ENCODE peak calls at places on chromosomes 5 and 9, in six cellular contexts. O is neuronal stem cell, L is mesenchymal stem cell, F is H9, I is H1, N is IMR-90. P is an unnamed sample.

GRCh38 chr9:110650261-110650660 is 18.3 kb upstream of the MUSK start:
- DNase-seq in N (peak), O (no peak), I (no peak), L (peak), F (no peak), P (no peak)

GRCh38 chr5:124651663-124652513 is 94.6 kb downstream of the ZNF608 start:
- DNase-seq in L (peak), I (no peak), O (peak), N (no peak), F (peak), P (peak)

GRCh38 chr5:175821790-175822211 is 49.6 kb upstream of the CPLX2 start:
- DNase-seq in I (no peak), L (no peak), N (no peak), O (no peak), F (no peak), P (no peak)

GRCh38 chr9:14428781-14429230 is 114.9 kb upstream of the NFIB start:
- DNase-seq in N (peak), F (peak), O (peak), I (peak), L (peak), P (peak)

GRCh38 chr5:75277463-75277862 is 40.8 kb upstream of the ANKRD31 start:
- DNase-seq in F (no peak), I (no peak), L (no peak), O (no peak), N (no peak), P (peak)

GRCh38 chr9:5838884-5839571 is 6.1 kb upstream of the ERMP1 start:
- DNase-seq in F (peak), O (no peak), N (peak), L (peak), I (no peak), P (peak)

GRCh38 chr9:128913995-128914772 is 6.6 kb upstream of the PHYHD1 start:
- DNase-seq in N (no peak), I (no peak), O (no peak), L (no peak), F (no peak), P (no peak)

GRCh38 chr9:97980918-97981827 is 2.0 kb upstream of the ANP32B start:
- DNase-seq in O (no peak), F (no peak), N (no peak), I (no peak), L (no peak), P (peak)

GRCh38 chr9:131693651-131694597 is 46.0 kb downstream of the RAPGEF1 start:
- DNase-seq in F (no peak), N (no peak), I (no peak), O (no peak), L (no peak), P (peak)

GRCh38 chr9:36137392-36138004 is 965 bp downstream of the GLIPR2 start:
- DNase-seq in F (no peak), N (peak), O (no peak), L (peak), I (no peak), P (peak)

GRCh38 chr5:66805514-66806430 is 209.6 kb downstream of the MAST4 start:
- DNase-seq in F (no peak), L (no peak), O (no peak), N (no peak), I (no peak), P (no peak)

GRCh38 chr9:133842174-133842573 is 104.0 kb upstream of the SARDH start:
- DNase-seq in F (peak), N (no peak), O (no peak), I (no peak), L (no peak), P (peak)

GRCh38 chr9:6149315-6149714 is 66.3 kb upstream of the IL33 start:
- DNase-seq in L (no peak), F (no peak), I (no peak), N (no peak), O (no peak), P (no peak)

GRCh38 chr5:138282918-138283742 is 8.7 kb upstream of the GFRA3 start:
- DNase-seq in N (peak), F (peak), O (peak), I (no peak), L (peak), P (peak)

GRCh38 chr5:153067869-153068268 is 422.6 kb upstream of the GRIA1 start:
- DNase-seq in O (no peak), I (no peak), F (no peak), L (no peak), N (no peak), P (no peak)

GRCh38 chr5:132747064-132747692 is at the start of gene CCNI2:
- DNase-seq in F (peak), N (no peak), L (peak), I (no peak), O (no peak), P (peak)

GRCh38 chr9:35960029-35960655 is 2.2 kb upstream of the OR2S2 start:
- DNase-seq in N (peak), L (peak), O (no peak), F (no peak), I (no peak), P (no peak)

GRCh38 chr5:103291606-103292005 is 33.0 kb downstream of the MACIR start:
- DNase-seq in L (no peak), N (no peak), I (no peak), O (no peak), F (no peak), P (no peak)
- H2BK120ac ChIP-seq in L (no peak), N (no peak), I (no peak), O (no peak), F (no peak), P (no peak)

GRCh38 chr9:91431485-91431884 is 7.9 kb upstream of the NFIL3 start:
- DNase-seq in F (no peak), L (no peak), O (no peak), N (no peak), I (no peak), P (no peak)
- H2BK5ac ChIP-seq in F (no peak), L (no peak), O (no peak), N (no peak), I (no peak), P (no peak)

DNA sequence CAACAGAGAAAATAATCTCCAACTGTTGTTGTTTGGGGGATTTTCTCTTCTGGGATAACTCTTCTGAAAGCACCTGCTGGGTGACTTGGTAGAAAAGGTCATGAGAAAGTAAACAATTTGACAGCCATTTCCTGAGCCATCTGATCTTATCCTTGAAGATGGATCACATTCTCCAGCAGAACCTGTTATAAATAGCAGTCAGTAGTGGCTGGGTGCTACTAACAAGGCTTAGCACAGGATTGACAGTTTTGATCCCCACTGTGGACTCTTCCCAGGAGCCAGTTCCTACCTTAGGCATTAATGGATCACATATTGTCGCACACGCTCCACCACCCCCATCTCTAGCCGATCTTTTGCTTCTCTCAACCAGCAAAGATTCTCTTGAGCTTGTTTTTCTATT is 220.2 kb downstream of the PLK2 start:
- DNase-seq in O (no peak), N (no peak), L (no peak), F (no peak), I (no peak), P (no peak)
- H2BK15ac ChIP-seq in O (no peak), N (peak), L (no peak), F (no peak), I (no peak), P (no peak)

DNA sequence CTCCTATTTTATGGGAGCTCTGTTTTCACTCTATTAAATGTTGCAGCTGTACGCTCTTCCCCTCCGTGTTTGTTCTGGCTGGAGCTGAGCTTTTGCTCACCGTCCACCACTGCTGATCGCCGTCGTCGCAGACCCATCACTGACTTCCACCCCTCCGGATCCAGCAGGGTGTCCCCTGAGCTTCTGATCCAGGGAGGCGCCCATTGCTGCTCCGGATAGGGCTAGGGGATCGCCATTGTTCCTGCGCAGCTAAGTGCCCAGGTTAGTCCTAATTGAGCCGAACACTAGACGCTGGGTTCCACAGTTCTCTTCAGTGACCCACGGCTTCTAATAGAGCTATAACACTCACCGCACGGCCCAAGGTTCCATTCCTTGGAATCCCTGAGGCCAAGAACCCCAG is 96.2 kb upstream of the PRDM9 start:
- DNase-seq in O (no peak), L (no peak), I (no peak), F (no peak), N (no peak), P (no peak)
- H2BK120ac ChIP-seq in O (no peak), L (no peak), I (no peak), F (no peak), N (no peak), P (no peak)

GRCh38 chr9:89666364-89666763 is 61.6 kb downstream of the GADD45G start:
- DNase-seq in I (no peak), O (no peak), N (no peak), L (no peak), F (no peak), P (no peak)
- H2BK5ac ChIP-seq in I (no peak), O (no peak), N (no peak), L (no peak), F (no peak), P (no peak)

DNA sequence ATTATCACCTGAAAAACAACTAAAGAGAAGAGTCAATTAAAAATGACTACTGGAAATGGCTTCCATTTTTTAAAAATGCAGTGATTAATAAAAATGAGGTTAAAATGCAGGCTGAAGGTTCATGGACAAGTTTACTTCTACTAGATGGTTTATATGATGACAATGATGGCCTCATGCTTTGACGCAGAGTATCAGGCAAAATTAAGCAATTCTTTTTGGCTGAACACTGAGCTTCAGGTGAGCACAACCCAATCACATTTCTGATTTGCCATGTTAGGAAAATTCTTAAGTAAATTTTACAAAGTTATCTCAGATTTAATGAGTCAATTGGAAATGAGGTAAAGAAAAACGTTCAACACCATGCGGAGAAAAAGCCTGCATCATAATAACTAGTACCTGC is 22.3 kb downstream of the DMGDH start:
- DNase-seq in L (no peak), I (no peak), N (no peak), F (no peak), O (no peak), P (no peak)
- H2BK15ac ChIP-seq in L (no peak), I (no peak), N (no peak), F (no peak), O (no peak), P (no peak)

GRCh38 chr5:139696167-139696893 is 48.2 kb downstream of the CXXC5 start:
- DNase-seq in I (no peak), F (peak), O (no peak), L (no peak), N (no peak), P (no peak)
- H2BK120ac ChIP-seq in I (peak), F (no peak), O (no peak), L (peak), N (peak), P (no peak)

P was measured in mesendoderm.